ENCODE peak calls at places on chromosomes 4 and X, in four cellular contexts. B is BE2C, G is heart left ventricle, Q is endothelial cell of umbilical vein. Y is an unnamed sample.

GRCh38 chr4:58050439-58050838 is 940.3 kb upstream of the IGFBP7 start:
- DNase-seq in G (no peak), Q (no peak), B (no peak), Y (no peak)

GRCh38 chr4:5785806-5786680 is 75.0 kb downstream of the EVC start:
- DNase-seq in Q (peak; percentile 56), G (no peak), B (no peak), Y (no peak)

GRCh38 chr4:33467291-33467690 is 2747.1 kb downstream of the PCDH7 start:
- DNase-seq in B (no peak), G (no peak), Q (no peak), Y (no peak)

GRCh38 chrX:19721726-19722370 is 165.6 kb downstream of the SH3KBP1 start:
- DNase-seq in Q (no peak), G (no peak), B (no peak), Y (no peak)

GRCh38 chr4:88360256-88360655 is 18.4 kb upstream of the HERC6 start:
- DNase-seq in B (no peak), Q (no peak), G (no peak), Y (no peak)

GRCh38 chrX:39018526-39018925 is 217.3 kb downstream of the MID1IP1 start:
- DNase-seq in B (no peak), G (no peak), Q (no peak), Y (no peak)

GRCh38 chrX:46770817-46771163 is 11.9 kb upstream of the SLC9A7 start:
- DNase-seq in Q (peak; percentile 14), G (no peak), B (no peak), Y (no peak)

GRCh38 chr4:142405021-142405991 is 440.8 kb downstream of the INPP4B start:
- DNase-seq in G (peak; percentile 49), Q (peak; percentile 75), B (no peak), Y (peak; percentile 9)

GRCh38 chr4:145878501-145879435 is 59.9 kb downstream of the ZNF827 start:
- DNase-seq in B (peak; percentile 24), G (no peak), Q (peak; percentile 75), Y (no peak)

GRCh38 chrX:14497184-14497666 is 32.1 kb upstream of the GLRA2 start:
- DNase-seq in G (no peak), B (no peak), Q (no peak), Y (no peak)

GRCh38 chr4:156295676-156296075 is 342.0 kb upstream of the CTSO start:
- DNase-seq in B (no peak), Q (no peak), G (no peak), Y (no peak)

GRCh38 chrX:134101636-134102035 is 116.2 kb upstream of the GPC3 start:
- DNase-seq in B (no peak), Q (no peak), G (no peak), Y (no peak)

GRCh38 chrX:103170216-103170615 is 44.7 kb upstream of the BEX4 start:
- DNase-seq in B (no peak), G (no peak), Q (peak; percentile 9), Y (no peak)

GRCh38 chr4:181971973-181972372 is 271.2 kb upstream of the TENM3 start:
- DNase-seq in Q (no peak), G (no peak), B (peak; percentile 42), Y (no peak)

GRCh38 chrX:108224727-108225455 is 133.3 kb downstream of the ATG4A start:
- DNase-seq in G (no peak), B (no peak), Q (peak; percentile 37), Y (peak; percentile 72)

GRCh38 chr4:20065952-20066351 is 185.8 kb upstream of the SLIT2 start:
- DNase-seq in G (no peak), Q (no peak), B (no peak), Y (no peak)
- H3K4me1 ChIP-seq in G (no peaks in the 10 kb centered on the region), Q (no peaks in the 10 kb centered on the region), B (no peaks in the 10 kb centered on the region), Y (peaks cover 7% of the 10 kb centered on the region)

DNA sequence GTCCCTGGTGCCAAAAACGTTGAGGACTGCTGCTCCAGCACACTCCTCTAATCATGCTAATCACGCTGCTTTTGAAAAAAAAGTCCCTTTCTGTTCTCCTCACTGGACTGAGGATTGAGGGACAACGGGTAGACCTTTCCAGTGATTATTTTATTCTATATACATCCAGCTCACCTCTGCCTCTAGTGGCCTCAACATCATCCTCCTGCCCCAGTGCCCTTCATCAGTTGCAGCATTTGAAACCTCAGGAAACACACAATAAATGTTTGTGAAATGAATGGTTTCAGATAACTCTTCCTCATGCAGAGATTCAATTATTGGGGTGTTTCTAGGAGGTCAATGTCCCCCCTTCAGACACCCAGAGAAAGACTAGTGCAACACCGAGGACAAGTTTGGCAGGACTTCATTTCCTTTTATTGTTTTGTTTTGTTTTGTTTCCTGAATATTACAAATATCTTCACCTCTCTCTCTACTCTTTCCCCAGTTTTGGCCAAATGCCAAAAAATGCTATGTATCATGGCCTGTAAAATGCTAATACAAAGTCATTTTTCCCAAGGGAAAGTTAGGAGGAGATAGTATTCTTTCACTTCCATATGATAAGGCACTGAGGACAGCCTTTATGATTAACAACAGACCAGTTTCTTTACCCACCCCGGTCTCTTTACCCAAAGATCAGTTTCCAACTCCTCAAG is 460.1 kb upstream of the SLIT2 start:
- DNase-seq in Q (peak; percentile 94), B (no peak), G (no peak), Y (no peak)
- TF ChIP-seq CTCF in Q (peak; percentile 40), B (no peak), G (no peak), Y (no peak)

DNA sequence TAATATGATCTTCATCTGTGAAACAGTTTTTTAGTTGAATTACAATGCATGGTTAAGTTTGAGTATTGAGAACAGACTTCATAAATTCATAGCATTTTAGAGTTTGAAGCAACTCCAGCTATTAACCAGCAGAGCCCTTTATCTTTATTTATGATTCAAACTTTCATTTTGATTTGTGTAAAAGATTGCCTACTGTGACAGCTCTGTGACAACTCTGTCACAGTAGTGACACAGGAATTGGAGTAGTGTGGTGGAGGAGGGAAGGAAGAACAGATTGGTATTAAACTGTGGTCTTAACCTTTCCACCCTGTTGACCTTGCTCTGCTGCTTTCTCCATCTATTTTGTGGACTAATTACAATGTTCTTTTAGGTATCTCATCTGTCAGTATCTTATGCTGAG is 86.5 kb downstream of the PDLIM5 start:
- DNase-seq in G (no peak), B (no peak), Q (no peak), Y (no peak)
- H3K4me1 ChIP-seq in G (peaks cover 71% of the 10 kb centered on the region), B (peaks cover 20% of the 10 kb centered on the region), Q (peaks cover 55% of the 10 kb centered on the region), Y (peaks cover 43% of the 10 kb centered on the region)

DNA sequence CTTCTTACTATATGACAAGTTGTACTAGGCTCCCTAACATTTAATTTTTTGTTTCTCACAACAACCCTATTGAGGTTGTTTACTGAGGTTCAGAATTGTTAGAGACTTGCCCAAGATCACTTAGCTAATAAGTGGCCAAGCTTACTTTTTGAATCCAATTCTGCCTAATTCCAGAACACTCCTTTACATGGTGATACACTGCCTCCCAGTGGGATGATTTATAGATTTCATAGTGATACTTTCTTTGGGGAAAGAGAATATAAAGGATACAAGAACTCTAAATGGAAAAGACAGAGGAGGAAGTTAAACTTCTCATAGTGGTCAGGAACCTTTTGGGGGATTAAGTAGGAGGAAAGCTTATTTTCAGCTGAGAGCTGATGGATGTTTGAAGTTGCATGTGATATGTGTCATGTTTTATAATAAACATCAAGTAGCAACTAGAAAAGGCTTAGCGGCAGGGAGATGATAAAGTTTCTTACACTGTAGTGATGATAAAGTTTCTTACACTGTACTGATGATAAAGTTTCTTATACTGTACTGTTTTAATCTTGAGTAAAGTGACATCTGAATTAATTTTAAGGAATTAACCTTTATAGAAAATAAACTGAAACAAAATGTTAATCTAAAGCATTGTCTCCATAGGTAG is 15.3 kb downstream of the STAG2 start:
- DNase-seq in B (no peak), G (no peak), Q (peak; percentile 57), Y (no peak)
- TF ChIP-seq CTCF in B (peak; percentile 30), G (no peak), Q (no peak), Y (peak; percentile 17)

GRCh38 chr4:153156263-153156662 is 48.0 kb upstream of the TRIM2 start:
- DNase-seq in Q (no peak), B (no peak), G (no peak), Y (peak; percentile 58)

GRCh38 chr4:153152453-153153338 is 51.5 kb upstream of the TRIM2 start:
- DNase-seq in G (peak; percentile 58), B (peak; percentile 81), Q (peak; percentile 40), Y (peak; percentile 40)

GRCh38 chr4:153151535-153152452 is 52.4 kb upstream of the TRIM2 start:
- DNase-seq in B (peak; percentile 85), Q (peak; percentile 13), G (no peak), Y (peak; percentile 97)

GRCh38 chr4:153153339-153153851 is 50.8 kb upstream of the TRIM2 start:
- DNase-seq in B (peak; percentile 75), Q (peak; percentile 27), G (peak; percentile 49), Y (peak; percentile 85)

DNA sequence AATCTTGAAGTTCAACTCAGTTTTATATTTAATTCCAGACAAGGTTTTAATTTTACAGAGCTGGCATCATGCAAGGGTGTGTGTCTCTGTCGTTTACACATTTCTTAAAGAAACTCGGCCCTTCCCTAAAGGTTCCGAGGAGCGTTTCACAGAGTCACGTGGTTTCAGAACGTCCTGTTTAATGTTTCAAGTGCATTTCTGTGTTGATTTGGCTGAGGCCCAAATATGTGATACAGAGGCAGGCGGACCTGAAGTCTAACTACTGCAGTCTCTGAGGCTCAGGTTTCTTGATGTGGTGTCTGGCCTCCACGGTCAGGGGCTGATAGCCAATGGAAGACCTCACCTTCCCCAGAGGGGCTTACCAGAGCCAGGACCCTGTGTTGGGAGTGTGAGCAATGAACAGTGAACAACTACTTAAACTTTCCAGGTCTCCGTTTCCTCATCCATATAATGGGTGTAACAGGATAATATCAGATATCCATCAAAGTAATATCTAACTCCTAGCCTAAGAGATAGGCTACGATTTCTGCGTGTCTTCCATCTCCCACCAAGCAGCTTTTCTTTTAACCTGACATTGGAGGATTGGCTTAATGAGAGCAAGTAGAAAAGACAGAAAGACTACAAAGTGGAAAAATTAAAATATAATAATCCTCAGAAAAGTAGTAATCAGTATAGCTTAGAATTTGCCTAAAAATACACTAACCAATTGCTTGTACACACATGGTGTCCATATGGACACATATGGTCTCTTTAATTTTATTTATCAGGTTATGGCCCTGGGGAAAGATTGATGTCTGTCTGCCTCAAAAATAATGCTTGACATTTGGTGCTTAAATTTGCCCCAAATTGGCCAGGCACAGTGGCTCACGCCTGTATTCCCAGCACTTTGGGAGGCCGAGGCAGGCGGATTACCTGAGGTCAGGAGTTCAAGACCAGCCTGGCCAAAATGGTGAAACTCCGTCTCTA is 50.0 kb upstream of the TRIM2 start:
- DNase-seq in Q (peak; percentile 57), B (peak; percentile 43), G (no peak), Y (no peak)
- H3K4me1 ChIP-seq in Q (peaks cover 18% of the 10 kb centered on the region), B (peaks cover 5% of the 10 kb centered on the region), G (peaks cover 16% of the 10 kb centered on the region), Y (peaks cover 32% of the 10 kb centered on the region)

DNA sequence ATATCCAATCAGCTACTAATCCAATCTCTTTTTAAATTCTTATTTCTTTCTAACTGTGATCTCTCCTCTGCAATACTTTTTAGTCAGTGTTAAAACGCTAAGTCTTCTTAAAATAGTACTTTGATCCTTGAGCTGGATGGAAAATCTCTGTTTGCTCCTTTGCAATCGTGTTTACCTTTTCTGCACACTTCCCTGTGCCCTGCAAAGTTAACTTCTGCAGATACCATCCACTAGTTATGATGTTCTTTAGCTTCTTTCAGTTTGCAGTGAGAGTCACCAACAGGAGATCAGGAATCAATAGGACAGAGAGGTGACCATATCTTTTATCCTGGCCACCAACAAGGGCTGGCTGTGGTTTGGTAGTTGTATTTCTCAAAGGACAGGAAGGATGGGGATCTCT is 391.5 kb downstream of the GASK1B start:
- DNase-seq in G (no peak), B (no peak), Q (no peak), Y (no peak)
- TF ChIP-seq CTCF in G (no peak), B (no peak), Q (no peak), Y (no peak)

Y was measured in neural progenitor cell.